ENCODE peak calls at places on chromosome 6, in six cellular contexts. N, J, H, S, V and R are unnamed samples.

GRCh38 chr6:105001906-105002305 is 45.0 kb downstream of the LIN28B start:
- DNase-seq in N (no peak), J (no peak), H (peak; percentile 40), S (no peak), V (no peak), R (no peak)

GRCh38 chr6:35058827-35059522 is 82.2 kb downstream of the TCP11 start:
- DNase-seq in N (no peak), J (no peak), H (no peak), S (no peak), V (no peak), R (no peak)

GRCh38 chr6:7572213-7572943 is 17.6 kb upstream of the SNRNP48 start:
- DNase-seq in N (no peak), J (no peak), H (no peak), S (no peak), V (no peak), R (no peak)

GRCh38 chr6:2020909-2021308 is 224.5 kb downstream of the GMDS start:
- DNase-seq in N (no peak), J (no peak), H (no peak), S (peak; percentile 58), V (no peak), R (peak; percentile 47)

GRCh38 chr6:144063744-144064401 is 31.5 kb downstream of the SF3B5 start:
- DNase-seq in N (peak; percentile 96), J (peak; percentile 94), H (peak; percentile 83), S (no peak), V (peak; percentile 57), R (peak; percentile 84)

GRCh38 chr6:12911387-12911960 is 194.9 kb downstream of the PHACTR1 start:
- DNase-seq in N (no peak), J (peak; percentile 21), H (no peak), S (peak; percentile 9), V (no peak), R (peak; percentile 70)

GRCh38 chr6:64889144-64889543 is 817.9 kb downstream of the EYS start:
- DNase-seq in N (no peak), J (no peak), H (no peak), S (no peak), V (no peak), R (no peak)

GRCh38 chr6:166587631-166588413 is 1.3 kb upstream of the RAMACL start:
- DNase-seq in N (no peak), J (no peak), H (no peak), S (no peak), V (no peak), R (no peak)

GRCh38 chr6:131909408-131910218 is 41.6 kb downstream of the CCN2 start:
- DNase-seq in N (no peak), J (peak; percentile 66), H (peak; percentile 66), S (peak; percentile 72), V (peak; percentile 57), R (peak; percentile 80)

GRCh38 chr6:73152556-73152955 is 72.7 kb downstream of the KHDC1L start:
- DNase-seq in N (no peak), J (no peak), H (no peak), S (no peak), V (no peak), R (no peak)

GRCh38 chr6:6515691-6516607 is 72.6 kb upstream of the LY86 start:
- DNase-seq in N (no peak), J (no peak), H (no peak), S (no peak), V (no peak), R (no peak)

GRCh38 chr6:153131037-153131981 is at the start of gene RGS17:
- DNase-seq in N (peak; percentile 59), J (no peak), H (no peak), S (peak; percentile 73), V (no peak), R (peak; percentile 89)

GRCh38 chr6:40631760-40632159 is 44.6 kb upstream of the LRFN2 start:
- DNase-seq in N (no peak), J (no peak), H (no peak), S (no peak), V (no peak), R (no peak)

GRCh38 chr6:47484616-47485015 is 7.0 kb downstream of the CD2AP start:
- DNase-seq in N (no peak), J (no peak), H (no peak), S (peak; percentile 81), V (peak; percentile 22), R (no peak)

GRCh38 chr6:47733879-47734558 is 35.6 kb downstream of the ADGRF4 start:
- DNase-seq in N (no peak), J (no peak), H (no peak), S (peak; percentile 4), V (peak; percentile 26), R (peak; percentile 19)

GRCh38 chr6:163888030-163888819 is 473.7 kb downstream of the QKI start:
- DNase-seq in N (no peak), J (no peak), H (no peak), S (no peak), V (no peak), R (no peak)

GRCh38 chr6:130936933-130937332 is 109.7 kb downstream of the SMLR1 start:
- DNase-seq in N (no peak), J (no peak), H (no peak), S (no peak), V (no peak), R (no peak)

GRCh38 chr6:37741757-37742400 is 44.2 kb upstream of the MDGA1 start:
- DNase-seq in N (no peak), J (peak; percentile 65), H (no peak), S (no peak), V (no peak), R (peak; percentile 27)

GRCh38 chr6:125839471-125839870 is 48.7 kb downstream of the NCOA7 start:
- DNase-seq in N (no peak), J (no peak), H (no peak), S (peak; percentile 13), V (no peak), R (peak; percentile 64)

GRCh38 chr6:150325093-150325772 is 43.6 kb upstream of the IYD start:
- DNase-seq in N (no peak), J (no peak), H (no peak), S (no peak), V (no peak), R (no peak)

GRCh38 chr6:40042232-40042631 is 108.0 kb upstream of the MOCS1 start:
- DNase-seq in N (no peak), J (no peak), H (no peak), S (no peak), V (no peak), R (no peak)

GRCh38 chr6:139654888-139655782 is 280.7 kb upstream of the CITED2 start:
- DNase-seq in N (no peak), J (no peak), H (peak; percentile 78), S (no peak), V (no peak), R (no peak)

GRCh38 chr6:152049502-152049901 is 242.0 kb downstream of the ESR1 start:
- DNase-seq in N (no peak), J (no peak), H (no peak), S (no peak), V (no peak), R (no peak)

GRCh38 chr6:139977887-139978332 is 603.5 kb upstream of the CITED2 start:
- DNase-seq in N (no peak), J (no peak), H (peak; percentile 39), S (peak; percentile 72), V (no peak), R (no peak)

GRCh38 chr6:48490658-48491057 is 379.7 kb upstream of the PTCHD4 start:
- DNase-seq in N (no peak), J (no peak), H (no peak), S (no peak), V (no peak), R (no peak)

GRCh38 chr6:21500894-21501293 is 92.7 kb upstream of the SOX4 start:
- DNase-seq in N (no peak), J (no peak), H (no peak), S (no peak), V (no peak), R (no peak)

GRCh38 chr6:44650495-44650894 is 263.0 kb downstream of the CDC5L start:
- DNase-seq in N (no peak), J (no peak), H (no peak), S (no peak), V (no peak), R (no peak)

GRCh38 chr6:117906905-117907599 is at the start of gene SLC35F1:
- DNase-seq in N (peak; percentile 50), J (peak; percentile 21), H (no peak), S (peak; percentile 1), V (no peak), R (peak; percentile 81)
- H3K4me1 ChIP-seq in N (peaks cover 16% of the 10 kb centered on the region), J (no peaks in the 10 kb centered on the region), H (no peaks in the 10 kb centered on the region), S (no peaks in the 10 kb centered on the region), V (no peaks in the 10 kb centered on the region), R (peaks cover 5% of the 10 kb centered on the region)

DNA sequence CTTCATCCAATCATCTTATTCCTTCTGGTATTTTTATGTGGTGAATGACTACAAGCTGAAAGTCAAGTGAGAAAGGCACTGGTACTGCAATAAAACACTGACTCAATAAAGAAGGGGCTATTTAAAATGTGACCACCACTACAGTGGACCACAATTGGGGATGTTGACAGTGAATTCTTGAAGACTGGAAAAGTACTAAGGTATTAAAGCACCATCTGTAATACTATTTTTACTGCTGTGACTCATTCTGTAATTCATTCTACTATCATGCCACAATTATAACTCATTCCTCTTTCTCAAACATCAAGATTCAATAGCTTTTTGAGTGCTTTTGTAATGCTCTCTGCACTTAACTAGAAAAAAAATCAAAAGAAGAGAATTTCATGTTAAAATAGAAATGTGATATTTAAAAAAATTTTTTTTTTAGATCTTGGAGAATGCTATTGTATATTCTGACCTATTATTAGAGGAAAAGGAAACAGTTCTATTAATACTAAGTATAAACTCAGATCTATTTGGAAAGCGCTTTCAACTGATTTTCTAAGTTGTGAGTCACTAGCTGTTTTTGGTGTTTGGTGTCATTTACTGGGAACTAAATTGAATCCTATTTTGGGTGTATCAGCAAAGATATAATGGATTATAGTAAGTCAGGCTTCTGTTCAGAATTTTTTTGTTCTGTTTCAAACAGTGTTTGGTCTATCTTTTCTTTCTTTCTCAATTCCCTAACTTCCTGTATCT is 104.7 kb upstream of the TMEM170B start:
- DNase-seq in N (no peak), J (no peak), H (no peak), S (peak; percentile 77), V (no peak), R (no peak)
- H3K4me1 ChIP-seq in N (peaks cover 77% of the 10 kb centered on the region), J (no peaks in the 10 kb centered on the region), H (peaks cover 65% of the 10 kb centered on the region), S (peaks cover 32% of the 10 kb centered on the region), V (peaks cover 10% of the 10 kb centered on the region), R (no peaks in the 10 kb centered on the region)

GRCh38 chr6:111842271-111842822 is 30.9 kb downstream of the FYN start:
- DNase-seq in N (no peak), J (no peak), H (no peak), S (no peak), V (no peak), R (no peak)
- H3K4me1 ChIP-seq in N (peaks cover 90% of the 10 kb centered on the region), J (peaks cover 47% of the 10 kb centered on the region), H (peaks cover 21% of the 10 kb centered on the region), S (peaks cover 21% of the 10 kb centered on the region), V (no peaks in the 10 kb centered on the region), R (peaks cover 46% of the 10 kb centered on the region)

DNA sequence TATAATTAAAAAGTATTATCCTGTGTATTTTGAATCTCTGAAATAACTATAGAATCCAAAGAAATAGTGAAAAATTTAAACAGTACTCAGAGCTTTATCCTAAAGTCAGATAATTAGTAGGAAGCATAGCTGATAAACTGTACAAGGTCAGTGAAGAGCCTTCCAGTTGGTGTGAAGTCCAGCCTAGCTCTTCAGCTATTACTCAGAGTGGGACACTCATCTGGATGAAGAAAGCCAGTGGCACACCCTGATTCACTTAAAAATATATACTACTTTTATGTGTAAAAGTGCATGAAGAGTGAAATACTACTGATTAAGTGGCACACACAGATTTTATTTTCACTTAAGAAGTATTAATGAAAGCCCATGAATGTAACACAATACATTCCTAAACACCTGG is 3.1 kb downstream of the IFNGR1 start:
- DNase-seq in N (no peak), J (no peak), H (no peak), S (peak; percentile 15), V (no peak), R (no peak)
- H3K4me1 ChIP-seq in N (peaks cover 78% of the 10 kb centered on the region), J (peaks cover 33% of the 10 kb centered on the region), H (peaks cover 19% of the 10 kb centered on the region), S (peaks cover 5% of the 10 kb centered on the region), V (peaks cover 11% of the 10 kb centered on the region), R (peaks cover 25% of the 10 kb centered on the region)

GRCh38 chr6:11427827-11428245 is 109.7 kb upstream of the TMEM170B start:
- DNase-seq in N (no peak), J (no peak), H (no peak), S (peak; percentile 33), V (no peak), R (no peak)
- H3K4me1 ChIP-seq in N (peaks cover 88% of the 10 kb centered on the region), J (no peaks in the 10 kb centered on the region), H (peaks cover 62% of the 10 kb centered on the region), S (peaks cover 42% of the 10 kb centered on the region), V (peaks cover 6% of the 10 kb centered on the region), R (no peaks in the 10 kb centered on the region)